ENCODE peak calls at places on chromosomes 12 and 14, in ten cellular contexts. One of them, this sample, is unnamed.

GRCh38 chr12:55797068-55797467 is 20.5 kb downstream of the SARNP start:
- DNase-seq in D341Med: peak; percentile 62
- DNase-seq in HEK293T: peak; percentile 55
- DNase-seq in CD4-positive, alpha-beta memory T cell: peak; percentile 12
- DNase-seq in activated CD4-positive, alpha-beta T cell treated with anti-CD3 and anti-CD28 coated beads for 48 hours: no peak
- DNase-seq in A549: peak; percentile 62
- DNase-seq in left cardiac atrium: no peak
- DNase-seq in NCI-H1436: peak; percentile 32
- DNase-seq in left ventricle myocardium superior: no peak
- DNase-seq in foreskin keratinocyte: no peak
- DNase-seq in this sample: peak; percentile 57

GRCh38 chr12:121534495-121535148 is 46.2 kb downstream of the KDM2B start:
- DNase-seq in activated CD4-positive, alpha-beta T cell treated with anti-CD3 and anti-CD28 coated beads for 48 hours: peak; percentile 66
- DNase-seq in D341Med: peak; percentile 16
- DNase-seq in HEK293T: no peak
- DNase-seq in left ventricle myocardium superior: no peak
- DNase-seq in NCI-H1436: no peak
- DNase-seq in foreskin keratinocyte: no peak
- DNase-seq in A549: no peak
- DNase-seq in left cardiac atrium: no peak
- DNase-seq in CD4-positive, alpha-beta memory T cell: peak; percentile 78
- DNase-seq in this sample: no peak

GRCh38 chr14:91482278-91483023 is 27.7 kb downstream of the PPP4R3A start:
- DNase-seq in D341Med: no peak
- DNase-seq in foreskin keratinocyte: no peak
- DNase-seq in A549: no peak
- DNase-seq in activated CD4-positive, alpha-beta T cell treated with anti-CD3 and anti-CD28 coated beads for 48 hours: no peak
- DNase-seq in left cardiac atrium: no peak
- DNase-seq in HEK293T: no peak
- DNase-seq in left ventricle myocardium superior: no peak
- DNase-seq in NCI-H1436: no peak
- DNase-seq in CD4-positive, alpha-beta memory T cell: no peak
- DNase-seq in this sample: no peak

GRCh38 chr14:68401320-68401719 is 391.5 kb downstream of the ZFP36L1 start:
- DNase-seq in D341Med: no peak
- DNase-seq in foreskin keratinocyte: peak; percentile 89
- DNase-seq in A549: no peak
- DNase-seq in HEK293T: no peak
- DNase-seq in CD4-positive, alpha-beta memory T cell: no peak
- DNase-seq in left ventricle myocardium superior: no peak
- DNase-seq in left cardiac atrium: no peak
- DNase-seq in NCI-H1436: no peak
- DNase-seq in activated CD4-positive, alpha-beta T cell treated with anti-CD3 and anti-CD28 coated beads for 48 hours: no peak
- DNase-seq in this sample: no peak

GRCh38 chr12:6180300-6181051 is 19.7 kb upstream of the CD9 start:
- DNase-seq in D341Med: no peak
- DNase-seq in NCI-H1436: no peak
- DNase-seq in left ventricle myocardium superior: peak; percentile 69
- DNase-seq in activated CD4-positive, alpha-beta T cell treated with anti-CD3 and anti-CD28 coated beads for 48 hours: no peak
- DNase-seq in HEK293T: no peak
- DNase-seq in A549: no peak
- DNase-seq in foreskin keratinocyte: peak; percentile 36
- DNase-seq in left cardiac atrium: peak; percentile 89
- DNase-seq in CD4-positive, alpha-beta memory T cell: no peak
- DNase-seq in this sample: no peak

GRCh38 chr14:56172074-56172473 is 53.9 kb downstream of the PELI2 start:
- DNase-seq in CD4-positive, alpha-beta memory T cell: no peak
- DNase-seq in NCI-H1436: no peak
- DNase-seq in HEK293T: no peak
- DNase-seq in activated CD4-positive, alpha-beta T cell treated with anti-CD3 and anti-CD28 coated beads for 48 hours: no peak
- DNase-seq in left ventricle myocardium superior: no peak
- DNase-seq in A549: no peak
- DNase-seq in foreskin keratinocyte: no peak
- DNase-seq in left cardiac atrium: no peak
- DNase-seq in D341Med: no peak
- DNase-seq in this sample: no peak

GRCh38 chr12:132708150-132708549 is 2.5 kb upstream of the PGAM5 start:
- DNase-seq in NCI-H1436: no peak
- DNase-seq in left ventricle myocardium superior: no peak
- DNase-seq in D341Med: no peak
- DNase-seq in CD4-positive, alpha-beta memory T cell: no peak
- DNase-seq in left cardiac atrium: no peak
- DNase-seq in HEK293T: no peak
- DNase-seq in foreskin keratinocyte: no peak
- DNase-seq in A549: no peak
- DNase-seq in activated CD4-positive, alpha-beta T cell treated with anti-CD3 and anti-CD28 coated beads for 48 hours: no peak
- DNase-seq in this sample: no peak

GRCh38 chr12:54128466-54128865 is 60.3 kb downstream of the SMUG1 start:
- DNase-seq in activated CD4-positive, alpha-beta T cell treated with anti-CD3 and anti-CD28 coated beads for 48 hours: no peak
- DNase-seq in left cardiac atrium: no peak
- DNase-seq in NCI-H1436: no peak
- DNase-seq in left ventricle myocardium superior: no peak
- DNase-seq in D341Med: no peak
- DNase-seq in foreskin keratinocyte: no peak
- DNase-seq in HEK293T: no peak
- DNase-seq in CD4-positive, alpha-beta memory T cell: no peak
- DNase-seq in A549: no peak
- DNase-seq in this sample: no peak

GRCh38 chr14:53493310-53493709 is 340.2 kb upstream of the DDHD1 start:
- DNase-seq in A549: no peak
- DNase-seq in left ventricle myocardium superior: no peak
- DNase-seq in D341Med: no peak
- DNase-seq in left cardiac atrium: no peak
- DNase-seq in foreskin keratinocyte: no peak
- DNase-seq in activated CD4-positive, alpha-beta T cell treated with anti-CD3 and anti-CD28 coated beads for 48 hours: no peak
- DNase-seq in NCI-H1436: no peak
- DNase-seq in CD4-positive, alpha-beta memory T cell: no peak
- DNase-seq in HEK293T: no peak
- DNase-seq in this sample: no peak

GRCh38 chr12:5043589-5044419 is at the start of gene KCNA5:
- DNase-seq in left ventricle myocardium superior: peak; percentile 48
- DNase-seq in D341Med: peak; percentile 31
- DNase-seq in left cardiac atrium: peak; percentile 60
- DNase-seq in activated CD4-positive, alpha-beta T cell treated with anti-CD3 and anti-CD28 coated beads for 48 hours: no peak
- DNase-seq in foreskin keratinocyte: no peak
- DNase-seq in NCI-H1436: no peak
- DNase-seq in CD4-positive, alpha-beta memory T cell: no peak
- DNase-seq in A549: no peak
- DNase-seq in HEK293T: no peak
- DNase-seq in this sample: no peak

GRCh38 chr12:53428741-53429140 is 5.1 kb downstream of the AMHR2 start:
- DNase-seq in HEK293T: no peak
- DNase-seq in left cardiac atrium: no peak
- DNase-seq in left ventricle myocardium superior: no peak
- DNase-seq in CD4-positive, alpha-beta memory T cell: no peak
- DNase-seq in activated CD4-positive, alpha-beta T cell treated with anti-CD3 and anti-CD28 coated beads for 48 hours: no peak
- DNase-seq in D341Med: no peak
- DNase-seq in foreskin keratinocyte: no peak
- DNase-seq in A549: no peak
- DNase-seq in NCI-H1436: no peak
- DNase-seq in this sample: no peak

GRCh38 chr12:95102916-95103671 is 29.7 kb upstream of the NR2C1 start:
- DNase-seq in left cardiac atrium: no peak
- DNase-seq in left ventricle myocardium superior: no peak
- DNase-seq in HEK293T: peak; percentile 49
- DNase-seq in A549: peak; percentile 85
- DNase-seq in CD4-positive, alpha-beta memory T cell: peak; percentile 5
- DNase-seq in NCI-H1436: peak; percentile 54
- DNase-seq in activated CD4-positive, alpha-beta T cell treated with anti-CD3 and anti-CD28 coated beads for 48 hours: peak; percentile 44
- DNase-seq in foreskin keratinocyte: peak; percentile 93
- DNase-seq in D341Med: no peak
- DNase-seq in this sample: no peak

GRCh38 chr14:59018978-59019377 is 169.5 kb upstream of the DAAM1 start:
- DNase-seq in left cardiac atrium: no peak
- DNase-seq in NCI-H1436: no peak
- DNase-seq in activated CD4-positive, alpha-beta T cell treated with anti-CD3 and anti-CD28 coated beads for 48 hours: no peak
- DNase-seq in HEK293T: peak; percentile 37
- DNase-seq in foreskin keratinocyte: no peak
- DNase-seq in A549: no peak
- DNase-seq in left ventricle myocardium superior: no peak
- DNase-seq in CD4-positive, alpha-beta memory T cell: no peak
- DNase-seq in D341Med: peak; percentile 42
- DNase-seq in this sample: no peak

GRCh38 chr12:28024231-28024995 is 51.9 kb upstream of the PTHLH start:
- DNase-seq in HEK293T: no peak
- DNase-seq in A549: no peak
- DNase-seq in NCI-H1436: no peak
- DNase-seq in D341Med: no peak
- DNase-seq in foreskin keratinocyte: peak; percentile 97
- DNase-seq in activated CD4-positive, alpha-beta T cell treated with anti-CD3 and anti-CD28 coated beads for 48 hours: no peak
- DNase-seq in left cardiac atrium: no peak
- DNase-seq in left ventricle myocardium superior: no peak
- DNase-seq in CD4-positive, alpha-beta memory T cell: no peak
- DNase-seq in this sample: no peak

GRCh38 chr12:92814584-92814983 is 111.8 kb downstream of the PLEKHG7 start:
- DNase-seq in foreskin keratinocyte: no peak
- DNase-seq in A549: no peak
- DNase-seq in CD4-positive, alpha-beta memory T cell: no peak
- DNase-seq in NCI-H1436: no peak
- DNase-seq in left ventricle myocardium superior: no peak
- DNase-seq in HEK293T: no peak
- DNase-seq in D341Med: no peak
- DNase-seq in activated CD4-positive, alpha-beta T cell treated with anti-CD3 and anti-CD28 coated beads for 48 hours: no peak
- DNase-seq in left cardiac atrium: no peak
- DNase-seq in this sample: no peak

GRCh38 chr12:33605776-33606175 is 166.2 kb upstream of the SYT10 start:
- DNase-seq in left ventricle myocardium superior: no peak
- DNase-seq in activated CD4-positive, alpha-beta T cell treated with anti-CD3 and anti-CD28 coated beads for 48 hours: no peak
- DNase-seq in foreskin keratinocyte: peak; percentile 17
- DNase-seq in HEK293T: no peak
- DNase-seq in CD4-positive, alpha-beta memory T cell: no peak
- DNase-seq in left cardiac atrium: no peak
- DNase-seq in A549: peak; percentile 3
- DNase-seq in D341Med: peak; percentile 34
- DNase-seq in NCI-H1436: peak; percentile 17
- DNase-seq in this sample: no peak

GRCh38 chr12:623172-623864 is 39.9 kb downstream of the NINJ2 start:
- DNase-seq in A549: no peak
- DNase-seq in foreskin keratinocyte: no peak
- DNase-seq in CD4-positive, alpha-beta memory T cell: no peak
- DNase-seq in left ventricle myocardium superior: no peak
- DNase-seq in NCI-H1436: no peak
- DNase-seq in left cardiac atrium: no peak
- DNase-seq in D341Med: no peak
- DNase-seq in activated CD4-positive, alpha-beta T cell treated with anti-CD3 and anti-CD28 coated beads for 48 hours: no peak
- DNase-seq in HEK293T: no peak
- DNase-seq in this sample: no peak

GRCh38 chr14:52267501-52268190 is at the start of gene PTGDR:
- DNase-seq in left ventricle myocardium superior: peak; percentile 57
- DNase-seq in HEK293T: no peak
- DNase-seq in foreskin keratinocyte: no peak
- DNase-seq in NCI-H1436: no peak
- DNase-seq in CD4-positive, alpha-beta memory T cell: peak; percentile 56
- DNase-seq in left cardiac atrium: peak; percentile 54
- DNase-seq in D341Med: peak; percentile 46
- DNase-seq in A549: no peak
- DNase-seq in activated CD4-positive, alpha-beta T cell treated with anti-CD3 and anti-CD28 coated beads for 48 hours: peak; percentile 48
- DNase-seq in this sample: no peak

GRCh38 chr14:30214014-30214413 is 286.4 kb upstream of the PRKD1 start:
- DNase-seq in A549: no peak
- DNase-seq in foreskin keratinocyte: peak; percentile 33
- DNase-seq in activated CD4-positive, alpha-beta T cell treated with anti-CD3 and anti-CD28 coated beads for 48 hours: no peak
- DNase-seq in D341Med: no peak
- DNase-seq in CD4-positive, alpha-beta memory T cell: no peak
- DNase-seq in NCI-H1436: no peak
- DNase-seq in left cardiac atrium: no peak
- DNase-seq in HEK293T: no peak
- DNase-seq in left ventricle myocardium superior: no peak
- DNase-seq in this sample: no peak